ENCODE peak calls at places on chromosome 6, in five cellular contexts. M is prostate gland, P is endothelial cell of umbilical vein, I is K562, N is stomach. A is an unnamed sample.

GRCh38 chr6:51495016-51495805 is 592.2 kb downstream of the PKHD1 start:
- DNase-seq in M (no peak), P (no peak), I (no peak), N (peak), A (no peak)

GRCh38 chr6:10146723-10147451 is 268.0 kb downstream of the TFAP2A start:
- DNase-seq in M (no peak), P (no peak), I (peak), N (no peak), A (no peak)

GRCh38 chr6:146767632-146768031 is 168.9 kb downstream of the ADGB start:
- DNase-seq in M (no peak), P (no peak), I (no peak), N (no peak), A (no peak)

GRCh38 chr6:293185-294174 is 1.2 kb downstream of the DUSP22 start:
- DNase-seq in M (no peak), P (no peak), I (no peak), N (no peak), A (peak)

GRCh38 chr6:43943781-43944250 is 173.8 kb downstream of the VEGFA start:
- DNase-seq in M (no peak), P (no peak), I (no peak), N (no peak), A (no peak)

GRCh38 chr6:47407295-47408281 is 70.0 kb upstream of the CD2AP start:
- DNase-seq in M (no peak), P (no peak), I (no peak), N (no peak), A (no peak)

GRCh38 chr6:85363870-85364269 is 86.0 kb upstream of the NT5E start:
- DNase-seq in M (no peak), P (no peak), I (no peak), N (no peak), A (no peak)

GRCh38 chr6:83921315-83921714 is 61.8 kb downstream of the CYB5R4 start:
- DNase-seq in M (no peak), P (no peak), I (no peak), N (no peak), A (no peak)

GRCh38 chr6:101541873-101542272 is 148.4 kb downstream of the GRIK2 start:
- DNase-seq in M (no peak), P (no peak), I (no peak), N (no peak), A (no peak)

GRCh38 chr6:83430606-83431544 is at the start of gene ME1:
- DNase-seq in M (peak), P (peak), I (peak), N (peak), A (peak)

GRCh38 chr6:131819507-131820228 is 11.8 kb downstream of the ENPP1 start:
- DNase-seq in M (no peak), P (no peak), I (no peak), N (no peak), A (no peak)

GRCh38 chr6:150100745-150101144 is 31.8 kb upstream of the ULBP3 start:
- DNase-seq in M (no peak), P (no peak), I (no peak), N (no peak), A (no peak)

GRCh38 chr6:28922004-28922840 is 1.6 kb downstream of the TRIM27 start:
- DNase-seq in M (no peak), P (no peak), I (peak), N (peak), A (no peak)

GRCh38 chr6:47264775-47265184 is 44.9 kb downstream of the TNFRSF21 start:
- DNase-seq in M (no peak), P (peak), I (no peak), N (no peak), A (no peak)

GRCh38 chr6:71383891-71384489 is 95.4 kb downstream of the OGFRL1 start:
- DNase-seq in M (no peak), P (peak), I (peak), N (no peak), A (no peak)

GRCh38 chr6:56595490-56596122 is 47.1 kb downstream of the DST start:
- DNase-seq in M (peak), P (peak), I (peak), N (peak), A (peak)

GRCh38 chr6:27834384-27834783 is 77.8 kb downstream of the OR2B2 start:
- DNase-seq in M (no peak), P (no peak), I (no peak), N (no peak), A (no peak)

GRCh38 chr6:44702292-44702691 is 314.8 kb downstream of the CDC5L start:
- DNase-seq in M (no peak), P (no peak), I (no peak), N (no peak), A (no peak)

GRCh38 chr6:148438593-148438992 is 96.0 kb downstream of the SASH1 start:
- DNase-seq in M (no peak), P (no peak), I (no peak), N (no peak), A (no peak)

GRCh38 chr6:148887181-148887580 is 140.4 kb downstream of the UST start:
- DNase-seq in M (peak), P (no peak), I (no peak), N (peak), A (no peak)

GRCh38 chr6:71349395-71349794 is 60.8 kb downstream of the OGFRL1 start:
- DNase-seq in M (no peak), P (peak), I (peak), N (no peak), A (no peak)

GRCh38 chr6:108336971-108337370 is 42.1 kb downstream of the AFG1L start:
- DNase-seq in M (no peak), P (no peak), I (no peak), N (no peak), A (no peak)

GRCh38 chr6:27126815-27127537 is 120.5 kb upstream of the PRSS16 start:
- DNase-seq in M (peak), P (peak), I (peak), N (peak), A (peak)

GRCh38 chr6:88383183-88383582 is 217.0 kb upstream of the CNR1 start:
- DNase-seq in M (no peak), P (no peak), I (no peak), N (no peak), A (no peak)

GRCh38 chr6:164578616-164579015 is 730.8 kb downstream of the C6orf118 start:
- DNase-seq in M (no peak), P (no peak), I (no peak), N (no peak), A (no peak)

GRCh38 chr6:164579035-164579434 is 730.4 kb downstream of the C6orf118 start:
- DNase-seq in M (no peak), P (no peak), I (no peak), N (no peak), A (no peak)

DNA sequence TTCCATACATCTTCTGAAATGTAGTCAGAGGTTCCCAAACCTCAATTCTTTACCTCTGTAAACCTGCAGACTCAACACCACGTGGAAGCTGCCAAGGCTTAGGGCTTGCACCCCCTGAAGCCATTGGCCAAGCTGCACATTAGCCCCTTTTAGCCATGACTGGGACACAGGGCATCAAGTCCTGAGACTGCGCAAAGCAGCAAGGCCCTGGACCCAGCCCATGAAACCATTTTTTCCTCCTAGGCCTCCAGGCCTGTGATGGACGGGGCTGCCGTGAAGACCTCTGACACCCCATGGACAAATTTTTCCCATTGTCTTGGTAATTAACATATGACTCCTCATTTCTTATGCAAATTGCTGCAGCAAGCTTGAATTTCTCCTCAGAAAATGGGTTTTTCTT is 727.8 kb downstream of the C6orf118 start:
- DNase-seq in M (no peak), P (no peak), I (no peak), N (no peak), A (no peak)
- TF ChIP-seq POLR2AphosphoS5 in M (no peak), P (no peak), I (no peak), N (no peak), A (no peak)

DNA sequence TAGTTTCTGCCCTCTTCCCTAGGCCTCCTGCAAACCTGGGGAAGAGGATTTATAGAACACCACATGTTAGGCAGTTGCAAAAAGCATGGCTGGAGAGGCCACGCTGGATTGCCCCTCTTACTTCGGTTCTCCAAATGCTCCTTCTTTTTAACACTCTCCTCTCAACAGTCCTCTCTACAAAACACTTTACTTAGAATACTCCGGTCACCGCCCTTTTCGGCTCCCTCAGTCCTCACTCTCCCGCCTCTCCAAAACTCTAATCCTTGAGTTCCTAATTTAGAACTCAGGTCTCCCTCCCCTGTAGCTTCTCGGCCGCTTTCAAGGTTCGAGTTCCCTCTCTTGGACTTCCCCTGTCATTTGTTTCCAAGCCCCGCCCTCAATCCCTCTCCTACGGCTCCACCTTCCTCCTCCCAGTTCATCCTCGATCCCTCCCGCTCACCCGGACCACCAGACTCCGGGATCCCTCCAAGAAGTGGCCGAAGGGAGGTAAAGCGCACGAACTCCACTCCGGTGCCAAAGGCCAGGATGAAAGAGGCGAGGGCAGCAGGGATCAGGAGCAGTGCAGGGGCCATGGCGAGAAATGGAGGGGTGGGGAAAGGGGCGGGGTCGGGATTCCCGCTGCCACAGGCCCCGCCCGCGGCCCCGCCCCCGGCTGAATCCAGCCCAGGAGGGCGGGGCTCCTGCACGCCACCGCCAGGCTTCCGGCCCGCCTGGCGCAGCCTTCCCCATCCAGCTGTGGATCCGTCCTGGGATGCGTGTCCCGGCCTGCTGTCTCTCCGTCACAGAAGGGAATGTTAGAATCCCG is at the start of gene NRM:
- DNase-seq in M (peak), P (peak), I (peak), N (peak), A (peak)
- TF ChIP-seq POLR2AphosphoS5 in M (peak), P (peak), I (peak), N (no peak), A (peak)

GRCh38 chr6:129929433-129929832 is 68.3 kb upstream of the TMEM244 start:
- DNase-seq in M (no peak), P (peak), I (no peak), N (no peak), A (no peak)
- TF ChIP-seq POLR2AphosphoS5 in M (no peak), P (no peak), I (no peak), N (no peak), A (no peak)

DNA sequence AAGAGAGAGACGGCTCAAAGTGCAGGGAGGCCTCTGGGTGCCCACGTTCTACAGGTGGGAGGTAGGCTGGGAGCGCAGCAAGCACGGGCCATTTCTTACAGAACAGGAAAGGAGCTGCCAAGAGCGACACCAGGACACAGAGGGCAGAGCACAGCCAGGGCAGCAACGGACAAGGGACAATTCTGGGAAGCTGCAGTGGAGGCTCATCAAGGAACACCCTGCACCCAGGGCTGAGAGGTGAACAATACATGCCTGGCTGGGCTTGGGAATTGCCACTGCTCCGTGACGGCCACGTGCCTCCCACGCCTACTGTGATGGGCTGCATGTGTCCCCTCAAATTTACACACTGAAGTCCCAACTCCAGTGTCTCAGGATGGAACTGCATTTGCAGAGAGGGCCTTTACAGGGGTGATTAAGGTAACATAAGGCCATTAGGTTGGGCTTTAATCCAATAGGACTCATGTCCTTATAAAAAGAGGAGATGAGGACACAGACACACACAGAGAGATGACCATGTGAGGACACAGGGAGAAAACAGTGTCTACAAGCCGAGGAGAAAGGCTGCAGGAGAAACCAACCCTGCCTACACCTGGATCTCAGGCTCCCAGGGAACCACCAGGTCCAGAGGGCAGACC is 13.6 kb downstream of the SERPINB6 start:
- DNase-seq in M (no peak), P (no peak), I (no peak), N (no peak), A (no peak)
- TF ChIP-seq POLR2AphosphoS5 in M (peak), P (no peak), I (no peak), N (no peak), A (no peak)

DNA sequence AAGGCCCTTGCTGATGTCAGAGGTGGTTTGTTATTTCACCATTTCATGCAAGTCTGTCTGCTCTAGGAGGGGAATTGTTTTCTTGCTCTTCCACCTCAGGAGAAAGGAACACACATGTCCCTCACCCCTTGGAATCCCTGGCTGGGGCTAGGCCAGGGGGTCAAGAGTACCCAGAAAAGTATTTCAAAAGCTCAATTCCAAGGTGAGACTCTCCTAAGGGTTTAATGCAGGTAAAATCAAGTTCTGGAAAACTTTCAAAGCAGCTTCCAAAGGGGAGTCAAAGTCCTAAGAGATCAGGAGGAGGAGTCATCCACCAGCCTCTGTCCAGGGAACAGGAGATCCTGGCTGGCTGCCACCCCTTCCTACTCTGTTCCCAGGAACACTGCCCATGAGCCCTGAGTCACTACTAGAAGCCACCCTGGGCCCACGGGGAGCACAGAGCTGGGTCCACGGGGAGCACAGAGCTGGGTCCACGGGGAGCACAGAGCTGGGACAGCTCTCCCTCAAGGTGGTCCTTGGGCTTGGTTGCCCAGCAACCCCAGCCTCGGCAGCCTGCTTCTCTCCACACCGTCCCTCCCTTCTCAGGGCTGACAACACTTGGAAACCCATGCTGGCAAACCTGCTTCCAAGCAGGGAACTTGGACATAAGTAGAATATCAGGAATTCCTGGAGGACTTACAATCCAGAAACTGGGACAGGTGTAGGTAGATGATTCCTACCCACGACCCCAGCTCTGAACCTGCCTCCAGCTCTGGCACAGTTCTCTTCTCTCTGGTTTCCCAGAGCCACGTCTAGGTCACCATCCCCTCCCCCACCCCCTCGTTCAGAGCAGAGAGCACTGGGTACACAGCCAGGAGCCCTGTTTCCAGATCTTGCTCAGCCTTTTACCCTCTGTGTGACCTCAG is 35.3 kb upstream of the CDKN1A start:
- DNase-seq in M (peak), P (peak), I (no peak), N (peak), A (no peak)
- TF ChIP-seq POLR2AphosphoS5 in M (peak), P (no peak), I (no peak), N (no peak), A (no peak)

A was measured in H1.